ENCODE peak calls at places on chromosome 16, in ten cellular contexts. E is cardiac muscle cell; M is tibial nerve; I is sigmoid colon; K is hepatocyte; G is CD8-positive, alpha-beta T cell; B is heart right ventricle; D is right lobe of liver; P is mucosa of descending colon; N is neural progenitor cell. Z is an unnamed sample.

GRCh38 chr16:31501966-31502348 is 6.2 kb downstream of the RUSF1 start:
- DNase-seq in D (no peak), K (no peak), I (no peak), G (no peak), P (no peak), M (no peak), E (no peak), N (no peak), B (no peak), Z (no peak)

GRCh38 chr16:80803341-80804060 is 897 bp downstream of the CDYL2 start:
- DNase-seq in E (peak; percentile 25), I (no peak), G (peak; percentile 16), D (peak; percentile 55), B (no peak), N (peak; percentile 63), P (peak; percentile 59), K (peak; percentile 53), M (no peak), Z (peak; percentile 63)

GRCh38 chr16:58644765-58645487 is 15.3 kb upstream of the CNOT1 start:
- DNase-seq in B (no peak), D (no peak), P (no peak), E (no peak), G (no peak), N (no peak), K (no peak), I (no peak), M (no peak), Z (no peak)

GRCh38 chr16:3461120-3461519 is 17.6 kb downstream of the NAA60 start:
- DNase-seq in G (peak; percentile 47), K (no peak), B (no peak), N (peak; percentile 68), I (no peak), M (no peak), P (no peak), D (no peak), E (no peak), Z (no peak)

GRCh38 chr16:678209-678857 is 1.9 kb upstream of the STUB1 start:
- DNase-seq in G (no peak), E (no peak), M (no peak), D (no peak), N (no peak), I (no peak), P (no peak), B (no peak), K (no peak), Z (no peak)

GRCh38 chr16:53817117-53817516 is 113.2 kb downstream of the FTO start:
- DNase-seq in K (peak; percentile 39), B (no peak), M (no peak), E (peak; percentile 95), I (no peak), D (no peak), N (no peak), G (no peak), P (no peak), Z (no peak)

GRCh38 chr16:22977294-22977697 is 163.3 kb downstream of the HS3ST2 start:
- DNase-seq in D (no peak), B (no peak), P (no peak), G (no peak), M (no peak), K (no peak), I (no peak), E (no peak), N (peak; percentile 54), Z (no peak)

GRCh38 chr16:3971261-3971660 is 90.7 kb upstream of the CREBBP start:
- DNase-seq in B (no peak), D (no peak), G (no peak), N (no peak), M (no peak), P (no peak), K (peak; percentile 32), I (no peak), E (peak; percentile 58), Z (peak; percentile 4)

GRCh38 chr16:58563235-58563634 is 47.9 kb downstream of the SETD6 start:
- DNase-seq in K (no peak), E (peak; percentile 69), N (no peak), I (no peak), P (no peak), G (no peak), M (no peak), B (no peak), D (no peak), Z (no peak)

GRCh38 chr16:86575754-86576557 is 2.4 kb upstream of the FOXL1 start:
- DNase-seq in P (peak; percentile 77), G (no peak), K (peak; percentile 87), D (no peak), I (no peak), B (peak; percentile 86), N (peak; percentile 97), E (peak; percentile 94), M (peak; percentile 86), Z (no peak)

GRCh38 chr16:71883193-71883848 is 661 bp downstream of the ZNF821 start:
- DNase-seq in E (peak; percentile 11), D (no peak), G (peak; percentile 41), M (no peak), I (peak; percentile 77), K (peak; percentile 72), B (peak; percentile 46), P (peak; percentile 74), N (no peak), Z (peak; percentile 50)

GRCh38 chr16:75931043-75931442 is 204.8 kb upstream of the CPHXL start:
- DNase-seq in G (no peak), I (no peak), D (no peak), E (no peak), B (no peak), K (peak; percentile 22), P (no peak), N (no peak), M (no peak), Z (no peak)

GRCh38 chr16:10946308-10946707 is 1.9 kb downstream of the CLEC16A start:
- DNase-seq in N (peak; percentile 42), P (no peak), D (no peak), G (no peak), I (no peak), K (peak; percentile 65), M (no peak), B (no peak), E (peak; percentile 27), Z (no peak)

GRCh38 chr16:86069736-86070298 is 170.9 kb downstream of the IRF8 start:
- DNase-seq in E (no peak), M (no peak), K (no peak), I (no peak), N (no peak), G (no peak), B (no peak), D (no peak), P (no peak), Z (no peak)

GRCh38 chr16:53022374-53022773 is 30.3 kb downstream of the CHD9NB start:
- DNase-seq in P (no peak), B (peak; percentile 40), E (peak; percentile 72), D (no peak), G (no peak), M (no peak), K (peak; percentile 74), N (peak; percentile 84), I (no peak), Z (no peak)

GRCh38 chr16:68422396-68422964 is 25.8 kb downstream of the SMPD3 start:
- DNase-seq in I (no peak), D (no peak), N (no peak), G (no peak), B (no peak), M (no peak), K (no peak), E (no peak), P (no peak), Z (no peak)
- H3K4me1 ChIP-seq in I (no peaks in the 10 kb centered on the region), D (peaks cover 9% of the 10 kb centered on the region), N (no peaks in the 10 kb centered on the region), G (peaks cover 32% of the 10 kb centered on the region), B (peaks cover 8% of the 10 kb centered on the region), M (no peaks in the 10 kb centered on the region), K (no peaks in the 10 kb centered on the region), E (no peaks in the 10 kb centered on the region), P (peaks cover 20% of the 10 kb centered on the region), Z (peaks cover 13% of the 10 kb centered on the region)

GRCh38 chr16:67419931-67420330 is 3.7 kb upstream of the ZDHHC1 start:
- DNase-seq in E (no peak), G (no peak), N (no peak), M (no peak), K (no peak), P (no peak), I (no peak), D (no peak), B (no peak), Z (no peak)
- TF ChIP-seq CTCF in E (no peak), G (no peak), N (peak; percentile 10), M (no peak), K (no peak), P (no peak), I (no peak), D (no peak), B (no peak), Z (no peak)

DNA sequence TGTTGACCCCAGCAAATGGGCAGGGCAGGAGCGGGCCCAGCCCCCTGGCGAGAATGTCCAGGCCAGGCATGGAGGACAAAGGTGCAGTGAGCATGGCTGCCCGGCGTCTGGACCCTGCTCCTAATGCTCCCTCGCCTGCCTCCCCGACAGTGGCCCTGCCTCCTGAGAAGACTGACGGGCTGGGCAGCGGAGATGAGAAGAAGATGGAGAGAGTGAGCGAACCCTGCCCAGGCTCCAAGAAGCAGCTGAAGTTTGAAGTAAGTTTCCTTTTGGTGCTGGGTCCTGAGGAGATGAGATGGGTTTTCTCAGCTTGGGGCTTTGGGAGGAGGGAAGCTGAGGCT is 59.7 kb downstream of the SNX20 start:
- DNase-seq in G (no peak), E (no peak), B (no peak), D (no peak), N (no peak), I (no peak), M (no peak), K (no peak), P (no peak), Z (no peak)
- H3K4me1 ChIP-seq in G (peaks cover 35% of the 10 kb centered on the region), E (peaks cover 9% of the 10 kb centered on the region), B (peaks cover 10% of the 10 kb centered on the region), D (peaks cover 18% of the 10 kb centered on the region), N (no peaks in the 10 kb centered on the region), I (peaks cover 42% of the 10 kb centered on the region), M (no peaks in the 10 kb centered on the region), K (peaks cover 9% of the 10 kb centered on the region), P (no peaks in the 10 kb centered on the region), Z (peaks cover 17% of the 10 kb centered on the region)

GRCh38 chr16:79073560-79073959 is 527.0 kb downstream of the MAF start:
- DNase-seq in M (no peak), B (no peak), E (no peak), G (no peak), P (no peak), N (no peak), D (no peak), K (no peak), I (no peak), Z (no peak)

GRCh38 chr16:79069634-79070033 is 530.9 kb downstream of the MAF start:
- DNase-seq in D (no peak), I (no peak), M (no peak), P (no peak), B (no peak), K (no peak), N (no peak), G (no peak), E (no peak), Z (no peak)

GRCh38 chr16:79069118-79069517 is 531.4 kb downstream of the MAF start:
- DNase-seq in P (no peak), B (no peak), E (no peak), G (no peak), M (no peak), I (no peak), N (no peak), K (no peak), D (no peak), Z (no peak)

GRCh38 chr16:79067600-79067999 is 532.9 kb downstream of the MAF start:
- DNase-seq in P (no peak), K (no peak), G (no peak), E (no peak), B (no peak), D (no peak), M (no peak), N (no peak), I (no peak), Z (no peak)

GRCh38 chr16:79071424-79071823 is 529.1 kb downstream of the MAF start:
- DNase-seq in E (no peak), G (no peak), P (no peak), D (no peak), I (peak; percentile 79), M (no peak), N (no peak), K (peak; percentile 77), B (no peak), Z (no peak)
- TF ChIP-seq CTCF in E (no peak), G (no peak), P (no peak), D (no peak), I (no peak), M (no peak), N (no peak), K (no peak), B (no peak), Z (no peak)

Z was measured in lower lobe of right lung.